ENCODE peak calls at places on chromosomes 11 and 22, in five cellular contexts. E, W, Z, G and P are unnamed samples.

GRCh38 chr11:83037877-83038276 is 33.8 kb downstream of the RAB30 start:
- DNase-seq in Z (peak; percentile 84), W (no peak), G (peak; percentile 48), E (no peak), P (no peak)

GRCh38 chr11:12556788-12557384 is 117.3 kb upstream of the TEAD1 start:
- DNase-seq in Z (peak; percentile 98), G (peak; percentile 71), E (peak; percentile 12), W (no peak), P (peak; percentile 69)

GRCh38 chr11:120337133-120337895 is 1.1 kb downstream of the ARHGEF12 start:
- DNase-seq in W (peak; percentile 42), G (peak; percentile 61), Z (peak; percentile 50), E (no peak), P (peak; percentile 58)

GRCh38 chr11:132649277-132649676 is 883.0 kb downstream of the OPCML start:
- DNase-seq in W (no peak), Z (no peak), E (no peak), G (no peak), P (no peak)

GRCh38 chr11:118531597-118532084 is 649 bp downstream of the TMEM25 start:
- DNase-seq in Z (no peak), G (no peak), W (no peak), E (no peak), P (no peak)

GRCh38 chr11:46658259-46658658 is 40.9 kb downstream of the ATG13 start:
- DNase-seq in W (no peak), G (no peak), Z (peak; percentile 68), E (no peak), P (no peak)

GRCh38 chr11:9574806-9575530 is 1.5 kb downstream of the WEE1 start:
- DNase-seq in W (peak; percentile 43), Z (peak; percentile 85), E (peak; percentile 56), G (peak; percentile 88), P (peak; percentile 87)

GRCh38 chr11:106087815-106088435 is 10.5 kb downstream of the AASDHPPT start:
- DNase-seq in Z (peak; percentile 47), G (peak; percentile 72), E (peak; percentile 33), W (peak; percentile 61), P (peak; percentile 72)

GRCh38 chr11:69366591-69366990 is 72.6 kb downstream of the MYEOV start:
- DNase-seq in Z (no peak), W (no peak), E (no peak), G (no peak), P (no peak)

GRCh38 chr11:64444838-64445441 is 86.0 kb downstream of the RPS6KA4 start:
- DNase-seq in W (peak; percentile 54), E (peak; percentile 16), Z (peak; percentile 11), G (peak; percentile 14), P (no peak)

GRCh38 chr11:92765965-92766371 is 203.5 kb upstream of the MTNR1B start:
- DNase-seq in W (no peak), Z (peak; percentile 56), E (no peak), G (peak; percentile 12), P (peak; percentile 63)

GRCh38 chr22:42978453-42979103 is 36.4 kb downstream of the PACSIN2 start:
- DNase-seq in G (peak; percentile 86), Z (peak; percentile 81), E (no peak), W (no peak), P (peak; percentile 76)

GRCh38 chr22:20131593-20131855 is at the start of gene ZDHHC8:
- DNase-seq in E (no peak), G (peak; percentile 23), Z (peak; percentile 24), W (peak; percentile 42), P (no peak)

GRCh38 chr11:3037041-3037944 is 19.9 kb downstream of the CARS1 start:
- DNase-seq in E (peak; percentile 31), Z (peak; percentile 60), G (peak; percentile 75), W (peak; percentile 64), P (peak; percentile 54)

GRCh38 chr22:22942511-22943329 is 55.1 kb downstream of the IGLL5 start:
- DNase-seq in E (peak; percentile 59), Z (peak; percentile 33), G (peak; percentile 72), W (peak; percentile 94), P (peak; percentile 41)

GRCh38 chr11:106670069-106670468 is 348.2 kb downstream of the GUCY1A2 start:
- DNase-seq in W (no peak), Z (peak; percentile 73), E (no peak), G (no peak), P (no peak)

GRCh38 chr11:88555018-88555828 is 217.7 kb upstream of the CTSC start:
- DNase-seq in G (peak; percentile 99), W (no peak), E (peak; percentile 95), Z (peak; percentile 100), P (peak; percentile 99)

GRCh38 chr11:45662665-45663485 is 2.5 kb downstream of the CHST1 start:
- DNase-seq in G (peak; percentile 90), W (no peak), E (no peak), Z (peak; percentile 89), P (peak; percentile 84)